ENCODE peak calls at places on chromosomes 7 and 10, in four cellular contexts. F is activated CD4-positive, alpha-beta T cell treated with anti-CD3 and anti-CD28 coated beads for 24 hours; R is T-cell; H is NCI-H1105. B is an unnamed sample.
A peak's percentile ranks its signal among the peaks of the same experiment; 100 is the strongest.

GRCh38 chr7:44379366-44380178 is 54.2 kb upstream of the CAMK2B start:
- DNase-seq in R (no peak), H (no peak), F (no peak), B (no peak)

GRCh38 chr7:44978511-44979366 is at the start of gene MYO1G:
- DNase-seq in H (no peak), F (peak; percentile 82), R (peak; percentile 87), B (no peak)

GRCh38 chr7:159175792-159176191 is 31.1 kb upstream of the VIPR2 start:
- DNase-seq in R (no peak), F (no peak), H (no peak), B (no peak)

GRCh38 chr10:120804020-120804419 is 47.1 kb upstream of the WDR11 start:
- DNase-seq in F (no peak), R (no peak), H (no peak), B (no peak)

GRCh38 chr10:43228783-43229207 is 38.1 kb downstream of the RASGEF1A start:
- DNase-seq in H (no peak), F (no peak), R (no peak), B (no peak)

GRCh38 chr7:117659453-117660086 is 179.7 kb downstream of the CFTR start:
- DNase-seq in H (no peak), R (no peak), F (no peak), B (no peak)

GRCh38 chr10:27513451-27514191 is 9.5 kb downstream of the RAB18 start:
- DNase-seq in F (no peak), R (no peak), H (no peak), B (peak; percentile 40)

GRCh38 chr7:134686782-134687181 is 40.1 kb downstream of the BPGM start:
- DNase-seq in R (no peak), F (no peak), H (no peak), B (peak; percentile 55)

GRCh38 chr7:102122026-102122425 is 164.6 kb upstream of the SH2B2 start:
- DNase-seq in H (no peak), R (no peak), F (no peak), B (peak; percentile 46)

GRCh38 chr7:136911362-136911761 is 42.9 kb downstream of the CHRM2 start:
- DNase-seq in H (no peak), F (no peak), R (no peak), B (no peak)

GRCh38 chr10:114304566-114305421 is 65.7 kb downstream of the VWA2 start:
- DNase-seq in R (peak; percentile 70), H (peak; percentile 23), F (peak; percentile 45), B (no peak)

GRCh38 chr10:69865450-69865849 is 63.7 kb downstream of the COL13A1 start:
- DNase-seq in R (no peak), H (no peak), F (no peak), B (no peak)

GRCh38 chr10:21257191-21257590 is 268.3 kb downstream of the SKIDA1 start:
- DNase-seq in F (no peak), H (no peak), R (no peak), B (no peak)

GRCh38 chr7:17126413-17127374 is 171.8 kb upstream of the AHR start:
- DNase-seq in R (no peak), H (no peak), F (no peak), B (no peak)

GRCh38 chr10:17257466-17258321 is 29.7 kb downstream of the VIM start:
- DNase-seq in R (no peak), H (peak; percentile 29), F (peak; percentile 10), B (peak; percentile 80)

GRCh38 chr7:105877736-105878135 is 1.3 kb upstream of the ATXN7L1 start:
- DNase-seq in F (no peak), R (no peak), H (no peak), B (no peak)

GRCh38 chr7:24883632-24884013 is 96.4 kb downstream of the OSBPL3 start:
- DNase-seq in H (no peak), R (no peak), F (no peak), B (no peak)

GRCh38 chr10:35192645-35193249 is 66.1 kb downstream of the CREM start:
- DNase-seq in F (no peak), H (no peak), R (no peak), B (no peak)

B was measured in endothelial cell of umbilical vein.